ENCODE peak calls at places on chromosomes 4 and X, in seven cellular contexts. One of them, this sample, is unnamed.

GRCh38 chr4:153645183-153645582 is 38.9 kb upstream of the TLR2 start:
- DNase-seq in adrenal gland: no peak
- DNase-seq in IMR-90: no peak
- DNase-seq in breast epithelium: no peak
- DNase-seq in endothelial cell of umbilical vein: no peak
- DNase-seq in esophagus squamous epithelium: no peak
- DNase-seq in right lobe of liver: no peak
- DNase-seq in this sample: no peak

GRCh38 chr4:183057255-183057654 is 41.8 kb upstream of the WWC2 start:
- DNase-seq in IMR-90: no peak
- DNase-seq in right lobe of liver: no peak
- DNase-seq in esophagus squamous epithelium: no peak
- DNase-seq in breast epithelium: no peak
- DNase-seq in adrenal gland: no peak
- DNase-seq in endothelial cell of umbilical vein: no peak
- DNase-seq in this sample: no peak

GRCh38 chr4:26861434-26862186 is 969 bp downstream of the STIM2 start:
- DNase-seq in right lobe of liver: peak
- DNase-seq in endothelial cell of umbilical vein: peak
- DNase-seq in adrenal gland: peak
- DNase-seq in esophagus squamous epithelium: peak
- DNase-seq in breast epithelium: peak
- DNase-seq in IMR-90: peak
- DNase-seq in this sample: peak

GRCh38 chrX:50475208-50475607 is 4.6 kb upstream of the DGKK start:
- DNase-seq in right lobe of liver: no peak
- DNase-seq in endothelial cell of umbilical vein: no peak
- DNase-seq in IMR-90: no peak
- DNase-seq in breast epithelium: no peak
- DNase-seq in adrenal gland: no peak
- DNase-seq in esophagus squamous epithelium: no peak
- DNase-seq in this sample: no peak

GRCh38 chr4:40629401-40630334 is at the start of gene RBM47:
- DNase-seq in adrenal gland: peak
- DNase-seq in breast epithelium: peak
- DNase-seq in esophagus squamous epithelium: no peak
- DNase-seq in IMR-90: peak
- DNase-seq in endothelial cell of umbilical vein: peak
- DNase-seq in right lobe of liver: peak
- DNase-seq in this sample: peak

GRCh38 chr4:79397951-79398350 is 10.1 kb downstream of the GK2 start:
- DNase-seq in breast epithelium: no peak
- DNase-seq in IMR-90: no peak
- DNase-seq in right lobe of liver: no peak
- DNase-seq in esophagus squamous epithelium: no peak
- DNase-seq in endothelial cell of umbilical vein: no peak
- DNase-seq in adrenal gland: no peak
- DNase-seq in this sample: no peak

GRCh38 chr4:33302298-33302697 is 2582.1 kb downstream of the PCDH7 start:
- DNase-seq in breast epithelium: no peak
- DNase-seq in endothelial cell of umbilical vein: no peak
- DNase-seq in esophagus squamous epithelium: no peak
- DNase-seq in IMR-90: no peak
- DNase-seq in right lobe of liver: no peak
- DNase-seq in adrenal gland: peak
- DNase-seq in this sample: no peak

GRCh38 chrX:144722307-144722706 is 525.0 kb upstream of the SPANXN1 start:
- DNase-seq in breast epithelium: no peak
- DNase-seq in endothelial cell of umbilical vein: no peak
- DNase-seq in right lobe of liver: no peak
- DNase-seq in esophagus squamous epithelium: no peak
- DNase-seq in adrenal gland: no peak
- DNase-seq in IMR-90: no peak
- DNase-seq in this sample: no peak

GRCh38 chrX:70219938-70220764 is 14.3 kb upstream of the AWAT1 start:
- DNase-seq in breast epithelium: no peak
- DNase-seq in IMR-90: peak
- DNase-seq in endothelial cell of umbilical vein: peak
- DNase-seq in right lobe of liver: no peak
- DNase-seq in adrenal gland: peak
- DNase-seq in esophagus squamous epithelium: no peak
- DNase-seq in this sample: no peak

GRCh38 chrX:16445166-16445752 is 204.7 kb upstream of the S100G start:
- DNase-seq in endothelial cell of umbilical vein: peak
- DNase-seq in adrenal gland: peak
- DNase-seq in esophagus squamous epithelium: no peak
- DNase-seq in right lobe of liver: no peak
- DNase-seq in breast epithelium: no peak
- DNase-seq in IMR-90: peak
- DNase-seq in this sample: no peak

GRCh38 chr4:141814499-141814898 is 178.1 kb downstream of the IL15 start:
- DNase-seq in IMR-90: no peak
- DNase-seq in endothelial cell of umbilical vein: no peak
- DNase-seq in esophagus squamous epithelium: no peak
- DNase-seq in breast epithelium: no peak
- DNase-seq in right lobe of liver: no peak
- DNase-seq in adrenal gland: no peak
- DNase-seq in this sample: no peak

GRCh38 chrX:13676885-13677284 is 12.0 kb upstream of the RAB9A start:
- DNase-seq in IMR-90: no peak
- DNase-seq in breast epithelium: no peak
- DNase-seq in right lobe of liver: no peak
- DNase-seq in esophagus squamous epithelium: no peak
- DNase-seq in endothelial cell of umbilical vein: no peak
- DNase-seq in adrenal gland: no peak
- DNase-seq in this sample: no peak
- H3K4me3 ChIP-seq in IMR-90: no peak
- H3K4me3 ChIP-seq in breast epithelium: no peak
- H3K4me3 ChIP-seq in right lobe of liver: no peak
- H3K4me3 ChIP-seq in esophagus squamous epithelium: no peak
- H3K4me3 ChIP-seq in endothelial cell of umbilical vein: no peak
- H3K4me3 ChIP-seq in adrenal gland: no peak
- H3K4me3 ChIP-seq in this sample: no peak

GRCh38 chr4:119212964-119213606 is 572 bp downstream of the USP53 start:
- DNase-seq in esophagus squamous epithelium: peak
- DNase-seq in adrenal gland: peak
- DNase-seq in IMR-90: peak
- DNase-seq in breast epithelium: peak
- DNase-seq in right lobe of liver: peak
- DNase-seq in endothelial cell of umbilical vein: peak
- DNase-seq in this sample: peak
- TF ChIP-seq POLR2A in esophagus squamous epithelium: no peak
- TF ChIP-seq POLR2A in adrenal gland: no peak
- TF ChIP-seq POLR2A in IMR-90: peak
- TF ChIP-seq POLR2A in breast epithelium: no peak
- TF ChIP-seq POLR2A in right lobe of liver: no peak
- TF ChIP-seq POLR2A in endothelial cell of umbilical vein: peak
- TF ChIP-seq POLR2A in this sample: no peak

DNA sequence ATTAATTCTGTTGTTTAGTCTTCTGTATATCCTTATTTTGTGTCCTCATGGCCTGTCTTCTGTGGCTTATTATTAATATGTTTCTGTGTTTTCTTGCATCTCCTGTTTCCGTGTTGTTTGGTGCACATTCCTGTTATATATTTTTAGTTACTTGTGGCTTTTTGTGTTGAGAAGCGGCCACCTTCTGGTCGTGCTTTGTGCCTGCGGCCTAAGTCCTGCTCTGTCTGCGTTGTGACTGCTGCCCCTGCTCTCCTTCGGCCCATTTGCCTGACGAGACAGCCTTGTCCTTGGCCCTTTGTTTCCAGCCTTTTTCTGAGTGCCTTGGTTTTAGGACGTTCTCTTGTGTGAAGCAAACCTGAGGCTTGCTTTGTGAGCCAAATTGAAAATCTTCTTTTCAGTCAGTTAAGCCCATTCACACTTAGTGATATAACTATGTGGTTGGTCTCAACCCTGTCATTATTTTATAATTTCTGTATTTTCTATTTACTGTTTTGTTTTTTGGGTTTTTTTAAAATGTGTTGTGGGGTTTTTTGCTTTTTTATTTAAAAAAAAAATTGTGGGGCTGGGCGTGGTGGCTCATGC is 43.8 kb downstream of the TNIP2 start:
- DNase-seq in breast epithelium: no peak
- DNase-seq in IMR-90: no peak
- DNase-seq in endothelial cell of umbilical vein: no peak
- DNase-seq in esophagus squamous epithelium: no peak
- DNase-seq in right lobe of liver: no peak
- DNase-seq in adrenal gland: no peak
- DNase-seq in this sample: no peak
- TF ChIP-seq CTCF in breast epithelium: no peak
- TF ChIP-seq CTCF in IMR-90: no peak
- TF ChIP-seq CTCF in endothelial cell of umbilical vein: peak
- TF ChIP-seq CTCF in esophagus squamous epithelium: no peak
- TF ChIP-seq CTCF in right lobe of liver: peak
- TF ChIP-seq CTCF in adrenal gland: no peak
- TF ChIP-seq CTCF in this sample: no peak

DNA sequence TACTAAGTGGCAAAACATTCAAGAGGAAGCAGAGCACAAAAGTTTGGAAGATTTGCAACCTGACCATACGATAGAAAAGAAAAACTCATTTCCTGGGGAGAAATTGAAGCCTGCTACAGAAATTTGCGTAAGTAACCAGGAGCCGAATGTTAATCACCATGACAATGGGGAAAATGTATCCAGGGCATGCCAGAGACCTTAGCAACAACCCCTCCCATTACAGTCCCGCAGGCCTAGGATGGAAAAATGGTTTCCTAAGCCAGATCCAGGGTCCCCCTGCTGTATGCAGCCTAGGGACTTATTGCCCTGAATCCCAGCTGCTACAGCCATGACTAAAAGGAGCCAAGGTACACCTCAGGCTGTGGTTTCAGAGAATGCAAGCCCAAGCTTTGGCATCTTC is 472.2 kb upstream of the KLHL4 start:
- DNase-seq in endothelial cell of umbilical vein: no peak
- DNase-seq in esophagus squamous epithelium: no peak
- DNase-seq in right lobe of liver: no peak
- DNase-seq in adrenal gland: no peak
- DNase-seq in breast epithelium: no peak
- DNase-seq in IMR-90: no peak
- DNase-seq in this sample: no peak
- H3K4me3 ChIP-seq in endothelial cell of umbilical vein: no peak
- H3K4me3 ChIP-seq in esophagus squamous epithelium: no peak
- H3K4me3 ChIP-seq in right lobe of liver: no peak
- H3K4me3 ChIP-seq in adrenal gland: no peak
- H3K4me3 ChIP-seq in breast epithelium: no peak
- H3K4me3 ChIP-seq in IMR-90: no peak
- H3K4me3 ChIP-seq in this sample: no peak

DNA sequence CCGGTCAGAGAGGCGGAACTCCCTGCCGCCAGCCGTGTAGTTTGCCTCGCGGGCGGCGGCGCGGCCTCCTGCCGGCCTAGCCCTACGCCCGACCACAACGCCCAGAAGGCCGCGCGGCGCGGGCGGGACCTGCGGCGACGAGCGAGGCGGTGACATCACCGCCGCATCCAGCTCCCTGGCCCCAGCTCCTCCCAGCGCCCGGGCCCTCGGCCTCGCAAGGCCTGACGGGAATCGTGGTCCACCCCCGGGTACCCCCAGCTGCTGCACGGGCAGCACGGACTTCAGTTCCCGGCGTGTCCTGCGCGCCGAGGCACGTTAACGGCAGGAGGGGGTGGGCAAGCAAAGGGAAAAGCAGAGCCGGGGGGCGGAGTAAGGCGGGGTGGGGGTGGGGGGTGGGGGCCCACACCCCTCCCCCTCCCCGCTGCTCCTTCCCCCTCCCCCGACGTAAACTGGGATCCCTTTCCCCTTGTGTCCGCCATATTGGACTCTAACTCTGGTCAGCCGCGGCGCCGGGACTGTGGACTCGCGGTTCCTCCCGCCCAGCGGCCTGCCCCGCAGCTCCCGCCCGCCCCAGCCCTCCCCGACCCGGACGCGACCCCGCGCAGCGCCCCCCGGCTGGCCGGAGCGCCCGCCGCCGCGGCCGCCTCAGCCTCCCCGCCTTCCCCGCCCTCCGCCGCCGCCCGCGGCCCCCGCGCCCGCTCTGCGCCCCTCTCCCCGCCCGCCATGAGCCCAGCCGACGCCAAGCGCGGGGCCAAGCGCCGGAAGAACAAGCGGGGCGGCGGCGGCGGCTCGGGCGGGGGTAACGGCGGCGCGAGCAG is at the start of gene FAM193A:
- DNase-seq in adrenal gland: peak
- DNase-seq in endothelial cell of umbilical vein: peak
- DNase-seq in esophagus squamous epithelium: peak
- DNase-seq in IMR-90: peak
- DNase-seq in right lobe of liver: peak
- DNase-seq in breast epithelium: peak
- DNase-seq in this sample: peak
- TF ChIP-seq POLR2A in adrenal gland: no peak
- TF ChIP-seq POLR2A in endothelial cell of umbilical vein: peak
- TF ChIP-seq POLR2A in esophagus squamous epithelium: no peak
- TF ChIP-seq POLR2A in IMR-90: peak
- TF ChIP-seq POLR2A in right lobe of liver: peak
- TF ChIP-seq POLR2A in breast epithelium: no peak
- TF ChIP-seq POLR2A in this sample: no peak

GRCh38 chrX:11667286-11667685 is 1.6 kb upstream of the ARHGAP6 start:
- DNase-seq in esophagus squamous epithelium: no peak
- DNase-seq in breast epithelium: no peak
- DNase-seq in IMR-90: no peak
- DNase-seq in right lobe of liver: no peak
- DNase-seq in adrenal gland: no peak
- DNase-seq in endothelial cell of umbilical vein: no peak
- DNase-seq in this sample: no peak

GRCh38 chrX:11664211-11664888 is 1.4 kb downstream of the ARHGAP6 start:
- DNase-seq in adrenal gland: no peak
- DNase-seq in esophagus squamous epithelium: no peak
- DNase-seq in endothelial cell of umbilical vein: no peak
- DNase-seq in IMR-90: no peak
- DNase-seq in breast epithelium: no peak
- DNase-seq in right lobe of liver: no peak
- DNase-seq in this sample: no peak

GRCh38 chrX:11666180-11666579 is 460 bp upstream of the ARHGAP6 start:
- DNase-seq in adrenal gland: no peak
- DNase-seq in IMR-90: no peak
- DNase-seq in esophagus squamous epithelium: no peak
- DNase-seq in breast epithelium: no peak
- DNase-seq in endothelial cell of umbilical vein: no peak
- DNase-seq in right lobe of liver: no peak
- DNase-seq in this sample: no peak

GRCh38 chrX:11665144-11666040 is at the start of gene ARHGAP6:
- DNase-seq in right lobe of liver: peak
- DNase-seq in endothelial cell of umbilical vein: peak
- DNase-seq in IMR-90: peak
- DNase-seq in breast epithelium: no peak
- DNase-seq in esophagus squamous epithelium: no peak
- DNase-seq in adrenal gland: no peak
- DNase-seq in this sample: peak

GRCh38 chrX:11663875-11664210 is 1.9 kb downstream of the ARHGAP6 start:
- DNase-seq in right lobe of liver: no peak
- DNase-seq in esophagus squamous epithelium: no peak
- DNase-seq in IMR-90: no peak
- DNase-seq in breast epithelium: no peak
- DNase-seq in adrenal gland: no peak
- DNase-seq in endothelial cell of umbilical vein: no peak
- DNase-seq in this sample: no peak
- TF ChIP-seq CTCF in right lobe of liver: no peak
- TF ChIP-seq CTCF in esophagus squamous epithelium: no peak
- TF ChIP-seq CTCF in IMR-90: no peak
- TF ChIP-seq CTCF in breast epithelium: no peak
- TF ChIP-seq CTCF in adrenal gland: no peak
- TF ChIP-seq CTCF in endothelial cell of umbilical vein: no peak
- TF ChIP-seq CTCF in this sample: no peak